ENCODE peak calls at places on chromosomes 16 and 17, in ten cellular contexts. O is HEK293T; L is stimulated activated naive B cell treated with anti-CD40 and anti-IgM and Interleukin-4, amounts not matched to agents 10 μg/mL and 1 μg/mL and 100 μg/mL, for 72 hours; D is GM04503; B is hippocampal formation; U is ACHN; P is mammary epithelial cell; J is esophagus muscularis mucosa; X is globus pallidus; Y is dorsolateral prefrontal cortex. W is an unnamed sample.

GRCh38 chr16:89922477-89922883 is 662 bp upstream of the TUBB3 start:
- DNase-seq in B (no peak), O (no peak), U (peak; percentile 95), D (peak; percentile 69), Y (peak; percentile 87), P (peak; percentile 78), X (no peak), J (no peak), L (no peak), W (peak; percentile 73)

GRCh38 chr17:74601944-74602572 is 10.0 kb upstream of the CD300LD start:
- DNase-seq in O (peak; percentile 70), U (peak; percentile 59), Y (no peak), P (peak; percentile 28), X (no peak), J (no peak), B (no peak), L (no peak), D (no peak), W (peak; percentile 32)

GRCh38 chr16:66519482-66519881 is 30.4 kb downstream of the TK2 start:
- DNase-seq in O (no peak), D (no peak), P (no peak), B (no peak), U (no peak), X (no peak), L (no peak), J (no peak), Y (no peak), W (no peak)

GRCh38 chr17:3603119-3603869 is 5.9 kb downstream of the TRPV1 start:
- DNase-seq in P (peak; percentile 98), B (no peak), Y (no peak), X (no peak), O (no peak), D (peak; percentile 43), U (no peak), J (no peak), L (no peak), W (no peak)

GRCh38 chr17:18257268-18257681 is 1.3 kb downstream of the FLII start:
- DNase-seq in P (peak; percentile 78), B (no peak), O (no peak), L (no peak), X (no peak), U (peak; percentile 48), J (no peak), D (no peak), Y (no peak), W (no peak)

GRCh38 chr17:74736423-74737298 is at the start of gene RAB37:
- DNase-seq in J (no peak), Y (no peak), L (peak; percentile 56), P (no peak), U (no peak), B (no peak), O (no peak), X (no peak), D (no peak), W (peak; percentile 76)

GRCh38 chr17:4506892-4507291 is 8.2 kb downstream of the SPNS2 start:
- DNase-seq in P (no peak), J (no peak), L (no peak), B (no peak), U (no peak), O (no peak), D (no peak), X (no peak), Y (no peak), W (no peak)

GRCh38 chr17:57853695-57854094 is 3.9 kb upstream of the MRPS23 start:
- DNase-seq in U (no peak), O (no peak), P (no peak), Y (peak; percentile 27), B (peak; percentile 10), J (no peak), X (no peak), L (no peak), D (no peak), W (no peak)

GRCh38 chr16:20385844-20386832 is 18.4 kb downstream of the PDILT start:
- DNase-seq in O (peak; percentile 60), U (peak; percentile 57), Y (peak; percentile 60), X (peak; percentile 64), P (peak; percentile 17), B (peak; percentile 3), L (peak; percentile 6), J (no peak), D (no peak), W (peak; percentile 44)

GRCh38 chr16:83113317-83113716 is 486.5 kb downstream of the CDH13 start:
- DNase-seq in D (no peak), X (peak; percentile 77), B (peak; percentile 41), P (no peak), O (peak; percentile 27), Y (peak; percentile 47), U (peak; percentile 55), L (no peak), J (no peak), W (no peak)

GRCh38 chr16:85004587-85005205 is 6.6 kb downstream of the ZDHHC7 start:
- DNase-seq in X (no peak), O (no peak), D (peak; percentile 75), U (peak; percentile 98), P (peak; percentile 70), Y (no peak), L (no peak), B (no peak), J (no peak), W (no peak)

GRCh38 chr16:9647981-9648701 is 534.1 kb downstream of the GRIN2A start:
- DNase-seq in L (no peak), Y (no peak), X (peak; percentile 54), B (peak; percentile 4), U (peak; percentile 55), O (peak; percentile 27), J (peak; percentile 45), P (peak; percentile 9), D (peak; percentile 1), W (peak; percentile 4)

GRCh38 chr16:84044108-84044488 is 1.5 kb upstream of the SLC38A8 start:
- DNase-seq in Y (no peak), L (no peak), P (no peak), O (peak; percentile 45), X (no peak), U (peak; percentile 59), J (no peak), D (no peak), B (no peak), W (peak; percentile 69)

GRCh38 chr17:79874329-79874981 is 35.2 kb upstream of the CBX4 start:
- DNase-seq in J (no peak), L (no peak), O (peak; percentile 70), U (peak; percentile 55), P (peak; percentile 26), B (no peak), X (no peak), Y (no peak), D (no peak), W (peak; percentile 56)

GRCh38 chr17:77125432-77125901 is 15.3 kb upstream of the SEC14L1 start:
- DNase-seq in U (peak; percentile 96), D (peak; percentile 76), P (peak; percentile 96), L (no peak), O (no peak), J (no peak), X (no peak), B (no peak), Y (no peak), W (no peak)

GRCh38 chr17:34840758-34841157 is 120.5 kb downstream of the CCT6B start:
- DNase-seq in B (no peak), U (no peak), P (no peak), J (no peak), D (no peak), X (no peak), L (no peak), Y (no peak), O (no peak), W (no peak)

GRCh38 chr17:75242461-75243042 is 18.9 kb downstream of the GGA3 start:
- DNase-seq in O (no peak), X (no peak), B (no peak), U (no peak), J (no peak), D (no peak), L (no peak), P (no peak), Y (no peak), W (no peak)

GRCh38 chr16:15502041-15502725 is 67.8 kb downstream of the BMERB1 start:
- DNase-seq in O (peak; percentile 74), Y (no peak), J (no peak), D (peak; percentile 70), L (no peak), U (peak; percentile 92), X (no peak), B (no peak), P (peak; percentile 75), W (no peak)

GRCh38 chr17:57016066-57016763 is 38.3 kb downstream of the SCPEP1 start:
- DNase-seq in P (no peak), X (no peak), Y (no peak), J (no peak), B (no peak), L (no peak), O (no peak), D (no peak), U (no peak), W (no peak)